ENCODE peak calls at places on chromosomes 6 and 20, in five cellular contexts. E is tibial artery; A is AG04450; H is RWPE2; Y is naive thymus-derived CD4-positive, alpha-beta T cell. I is an unnamed sample. For H3K9me3 and H3K27me3, the result is how much of the 10 kb centered on the place peaks cover.

GRCh38 chr6:56517155-56517745 is 125.4 kb downstream of the DST start:
- DNase-seq in H (no peak), Y (no peak), E (no peak), A (peak), I (no peak)

GRCh38 chr20:11852801-11853200 is 64.9 kb upstream of the BTBD3 start:
- DNase-seq in H (no peak), Y (no peak), A (no peak), E (no peak), I (no peak)

GRCh38 chr6:44855562-44856494 is 468.3 kb downstream of the CDC5L start:
- DNase-seq in A (peak), Y (no peak), E (no peak), H (no peak), I (no peak)

GRCh38 chr6:82458705-82459104 is 95.1 kb downstream of the TPBG start:
- DNase-seq in Y (no peak), H (no peak), E (no peak), A (no peak), I (no peak)

GRCh38 chr6:52435345-52435744 is 15.2 kb downstream of the EFHC1 start:
- DNase-seq in E (no peak), H (no peak), Y (no peak), A (no peak), I (no peak)

GRCh38 chr6:31690231-31691077 is 9.6 kb upstream of the LY6G5C start:
- DNase-seq in E (no peak), Y (no peak), H (no peak), A (no peak), I (no peak)

GRCh38 chr6:157556671-157557430 is 175.9 kb downstream of the ZDHHC14 start:
- DNase-seq in A (no peak), H (no peak), E (peak), Y (no peak), I (no peak)

GRCh38 chr20:34377072-34377847 is 14.2 kb downstream of the ITCH start:
- DNase-seq in Y (no peak), E (no peak), H (peak), A (no peak), I (no peak)

GRCh38 chr6:26299286-26300042 is 65.5 kb upstream of the BTN3A2 start:
- DNase-seq in E (no peak), H (no peak), Y (no peak), A (no peak), I (no peak)

GRCh38 chr6:113560908-113561307 is 296.2 kb upstream of the MARCKS start:
- DNase-seq in A (peak), Y (no peak), E (no peak), H (no peak), I (no peak)

GRCh38 chr6:160943997-160944396 is 47.6 kb upstream of the MAP3K4 start:
- DNase-seq in H (no peak), Y (no peak), E (no peak), A (no peak), I (no peak)

GRCh38 chr6:108730556-108731228 is 117.5 kb upstream of the ARMC2 start:
- DNase-seq in H (no peak), Y (no peak), E (no peak), A (no peak), I (no peak)

GRCh38 chr20:56630086-56630493 is 984 bp downstream of the TFAP2C start:
- DNase-seq in A (no peak), Y (no peak), E (no peak), H (peak), I (peak)

GRCh38 chr6:16849280-16850210 is 88.3 kb upstream of the ATXN1 start:
- DNase-seq in A (peak), E (no peak), H (no peak), Y (peak), I (no peak)

GRCh38 chr6:135983720-135984343 is 132.3 kb downstream of the PDE7B start:
- DNase-seq in A (no peak), Y (no peak), H (no peak), E (no peak), I (no peak)

GRCh38 chr6:157253017-157253416 is 70.3 kb downstream of the TMEM242 start:
- DNase-seq in A (no peak), E (no peak), Y (no peak), H (no peak), I (no peak)

DNA sequence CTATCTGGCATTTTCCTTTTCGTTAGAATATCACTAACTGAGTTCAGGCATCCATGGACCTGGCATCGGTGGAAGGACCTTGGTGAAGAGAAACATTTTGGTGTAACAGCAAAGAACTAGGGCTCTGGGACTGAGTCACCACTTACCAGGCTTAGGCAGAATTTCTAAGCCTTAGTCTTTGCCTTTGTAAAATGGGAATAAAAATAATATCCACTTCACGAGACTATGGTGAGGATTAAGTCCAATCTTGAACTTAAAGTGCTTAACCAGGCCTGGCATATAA is 42.0 kb upstream of the ENPP1 start:
- DNase-seq in H (no peak), A (no peak), Y (no peak), E (no peak), I (no peak)
- H3K4me3 ChIP-seq in H (no peak), A (no peak), Y (no peak), E (no peak), I (no peak)

GRCh38 chr6:20426177-20427082 is 24.8 kb downstream of the E2F3 start:
- DNase-seq in Y (no peak), E (no peak), A (no peak), H (no peak), I (no peak)
- H3K9me3 ChIP-seq in Y (under half), E (under half), A (under half), H (under half), I (under half)

DNA sequence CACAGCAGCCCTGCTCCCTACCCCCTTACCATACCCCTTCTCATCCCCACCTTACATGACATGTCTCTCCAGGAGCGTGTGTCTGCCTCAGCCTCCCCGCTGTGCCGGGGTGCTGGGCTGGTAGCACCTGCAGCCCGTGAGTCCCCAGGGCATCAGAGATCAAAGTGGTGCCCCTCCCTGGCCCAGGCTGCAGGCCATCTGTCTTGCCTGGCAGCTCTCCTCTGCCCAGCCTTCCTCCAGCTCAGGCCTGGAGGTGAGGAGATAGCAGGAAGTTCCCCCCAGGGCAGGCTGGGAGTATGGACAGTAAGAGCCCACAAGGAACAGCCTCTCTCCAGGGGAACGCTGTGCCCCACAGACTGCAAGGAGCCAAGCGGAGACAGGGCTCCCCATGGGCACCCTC is 35.3 kb downstream of the GRM4 start:
- DNase-seq in H (no peak), Y (no peak), A (no peak), E (no peak), I (no peak)
- H3K27me3 ChIP-seq in H (under half), Y (under half), A (under half), E (half or more), I (under half)

GRCh38 chr6:28322661-28323060 is 13.3 kb downstream of the ZSCAN31 start:
- DNase-seq in H (no peak), E (no peak), Y (no peak), A (no peak), I (no peak)
- H3K4me3 ChIP-seq in H (no peak), E (no peak), Y (no peak), A (no peak), I (no peak)

GRCh38 chr6:165163519-165163918 is 145.9 kb downstream of the C6orf118 start:
- DNase-seq in A (no peak), E (no peak), H (no peak), Y (no peak), I (no peak)
- H3K9me3 ChIP-seq in A (under half), E (under half), H (under half), Y (under half), I (under half)

GRCh38 chr6:32772656-32773055 is 9.3 kb upstream of the HLA-DQB2 start:
- DNase-seq in Y (no peak), H (no peak), E (no peak), A (no peak), I (no peak)

GRCh38 chr6:32779036-32779435 is 15.7 kb upstream of the HLA-DQB2 start:
- DNase-seq in Y (no peak), A (no peak), E (no peak), H (no peak), I (no peak)

DNA sequence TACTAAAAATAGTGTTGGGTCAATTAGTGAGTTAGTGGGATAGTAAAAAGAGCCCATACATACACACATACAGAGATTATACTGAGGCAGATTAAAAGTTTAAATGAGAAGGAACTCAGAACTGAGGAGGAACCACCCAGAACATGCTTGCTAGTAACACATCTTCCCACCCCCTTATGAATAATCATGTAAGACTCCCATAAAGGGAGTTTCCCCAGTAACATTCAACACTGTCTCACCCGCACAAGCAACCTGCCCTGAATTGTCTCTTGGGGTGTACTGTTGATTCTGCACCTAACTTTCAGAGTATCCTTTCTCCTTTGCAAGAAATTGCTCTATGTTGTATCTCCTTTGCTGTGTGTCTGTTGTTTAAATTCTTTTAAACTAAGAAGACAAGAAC is 11.1 kb upstream of the HLA-DQB2 start:
- DNase-seq in H (no peak), Y (no peak), E (no peak), A (no peak), I (no peak)
- H3K27me3 ChIP-seq in H (under half), Y (under half), E (under half), A (under half), I (under half)

GRCh38 chr6:41909727-41910126 is 11.2 kb downstream of the MED20 start:
- DNase-seq in Y (no peak), E (no peak), H (no peak), A (no peak), I (no peak)
- H3K4me3 ChIP-seq in Y (no peak), E (no peak), H (no peak), A (no peak), I (no peak)

GRCh38 chr6:73109659-73110058 is 115.6 kb downstream of the KHDC1L start:
- DNase-seq in E (no peak), A (no peak), Y (no peak), H (no peak), I (no peak)

GRCh38 chr6:73107016-73107415 is 118.3 kb downstream of the KHDC1L start:
- DNase-seq in H (no peak), E (no peak), A (no peak), Y (no peak), I (no peak)

GRCh38 chr6:73108949-73109348 is 116.3 kb downstream of the KHDC1L start:
- DNase-seq in A (no peak), E (no peak), Y (no peak), H (no peak), I (no peak)
- H3K9me3 ChIP-seq in A (under half), E (under half), Y (under half), H (under half), I (under half)

DNA sequence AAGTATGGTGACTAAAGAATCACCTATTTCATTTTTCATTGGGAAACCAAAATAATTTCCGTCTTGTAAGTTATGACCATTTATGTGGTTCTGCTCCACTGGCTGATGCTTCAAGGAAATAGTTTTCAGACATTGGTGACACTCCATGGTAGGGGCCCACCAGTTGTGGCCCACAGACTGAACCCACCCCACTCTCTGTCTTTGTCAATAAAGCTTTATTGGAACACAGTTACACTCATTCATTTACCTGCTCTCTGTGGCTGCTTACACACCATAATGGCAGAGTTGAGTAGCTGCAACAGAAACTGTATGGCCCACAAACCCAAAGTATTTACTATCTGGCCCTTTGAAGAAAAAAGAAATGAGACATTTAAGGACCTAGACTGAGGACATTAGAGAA is 78.5 kb downstream of the TBC1D7 start:
- DNase-seq in Y (no peak), A (no peak), H (no peak), E (no peak), I (no peak)
- H3K27me3 ChIP-seq in Y (under half), A (under half), H (under half), E (under half), I (under half)